ENCODE peak calls at places on chromosomes 5 and 9, in five cellular contexts. J, R, V, T and Q are unnamed samples.

GRCh38 chr5:142551242-142552067 is 134.4 kb downstream of the FGF1 start:
- DNase-seq in J (no peak), R (peak), V (no peak), T (no peak), Q (no peak)

GRCh38 chr9:92010705-92011536 is 60.9 kb upstream of the ROR2 start:
- DNase-seq in J (no peak), R (no peak), V (no peak), T (no peak), Q (no peak)

GRCh38 chr9:125763373-125763772 is 16.2 kb downstream of the PBX3 start:
- DNase-seq in J (no peak), R (no peak), V (no peak), T (no peak), Q (no peak)

GRCh38 chr5:134742134-134742533 is 3.8 kb downstream of the CAMLG start:
- DNase-seq in J (no peak), R (no peak), V (no peak), T (no peak), Q (no peak)

GRCh38 chr9:85269811-85270210 is 471.9 kb downstream of the AGTPBP1 start:
- DNase-seq in J (no peak), R (no peak), V (no peak), T (no peak), Q (no peak)

GRCh38 chr5:56588636-56589485 is 226.5 kb upstream of the MAP3K1 start:
- DNase-seq in J (peak), R (peak), V (peak), T (no peak), Q (peak)

GRCh38 chr9:19160085-19160484 is 32.8 kb upstream of the PLIN2 start:
- DNase-seq in J (no peak), R (no peak), V (no peak), T (no peak), Q (no peak)

GRCh38 chr9:98147582-98147981 is 28.6 kb upstream of the TRIM14 start:
- DNase-seq in J (no peak), R (no peak), V (no peak), T (no peak), Q (no peak)

GRCh38 chr5:90802695-90803317 is 244.2 kb downstream of the ADGRV1 start:
- DNase-seq in J (peak), R (no peak), V (no peak), T (peak), Q (peak)

DNA sequence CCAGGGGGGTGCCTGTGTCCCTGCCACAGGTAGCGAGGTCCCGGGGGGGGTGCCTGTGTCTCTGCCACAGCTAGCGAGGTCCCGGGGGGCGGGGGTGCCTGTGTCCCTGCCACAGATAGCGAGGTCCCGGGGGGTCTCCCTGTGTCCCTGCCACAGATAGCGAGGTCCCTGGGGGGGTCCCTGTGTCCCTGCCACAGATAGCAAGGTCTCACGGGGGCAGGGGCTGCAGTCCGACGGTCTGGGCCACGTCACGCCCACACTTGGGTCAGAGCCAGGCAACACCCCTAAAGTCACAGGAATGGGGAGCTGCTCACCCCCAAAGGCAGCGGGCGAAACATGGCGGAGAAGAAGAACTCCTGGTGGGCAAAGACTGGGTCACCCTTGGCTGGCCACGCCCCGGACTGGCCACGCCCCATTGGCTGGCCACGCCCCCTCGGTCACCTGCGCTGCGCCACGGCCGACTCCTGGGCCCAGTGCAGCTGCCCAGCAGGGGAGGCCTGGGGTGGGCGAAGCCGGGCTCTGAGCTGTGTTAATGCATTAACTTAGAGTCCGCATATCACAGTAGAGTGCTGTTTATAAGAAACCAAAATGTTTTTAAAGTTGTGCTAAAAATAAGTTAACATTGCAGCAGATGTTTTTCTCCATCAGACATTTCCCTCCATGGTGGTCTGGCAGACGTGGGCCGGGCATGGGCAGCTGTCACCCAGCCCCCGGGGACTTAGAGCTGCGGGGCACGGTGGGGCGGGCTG is 7.0 kb downstream of the NOXA1 start:
- DNase-seq in J (peak), R (peak), V (no peak), T (peak), Q (peak)
- H3K27ac ChIP-seq in J (no peak), R (no peak), V (no peak), T (peak), Q (no peak)

DNA sequence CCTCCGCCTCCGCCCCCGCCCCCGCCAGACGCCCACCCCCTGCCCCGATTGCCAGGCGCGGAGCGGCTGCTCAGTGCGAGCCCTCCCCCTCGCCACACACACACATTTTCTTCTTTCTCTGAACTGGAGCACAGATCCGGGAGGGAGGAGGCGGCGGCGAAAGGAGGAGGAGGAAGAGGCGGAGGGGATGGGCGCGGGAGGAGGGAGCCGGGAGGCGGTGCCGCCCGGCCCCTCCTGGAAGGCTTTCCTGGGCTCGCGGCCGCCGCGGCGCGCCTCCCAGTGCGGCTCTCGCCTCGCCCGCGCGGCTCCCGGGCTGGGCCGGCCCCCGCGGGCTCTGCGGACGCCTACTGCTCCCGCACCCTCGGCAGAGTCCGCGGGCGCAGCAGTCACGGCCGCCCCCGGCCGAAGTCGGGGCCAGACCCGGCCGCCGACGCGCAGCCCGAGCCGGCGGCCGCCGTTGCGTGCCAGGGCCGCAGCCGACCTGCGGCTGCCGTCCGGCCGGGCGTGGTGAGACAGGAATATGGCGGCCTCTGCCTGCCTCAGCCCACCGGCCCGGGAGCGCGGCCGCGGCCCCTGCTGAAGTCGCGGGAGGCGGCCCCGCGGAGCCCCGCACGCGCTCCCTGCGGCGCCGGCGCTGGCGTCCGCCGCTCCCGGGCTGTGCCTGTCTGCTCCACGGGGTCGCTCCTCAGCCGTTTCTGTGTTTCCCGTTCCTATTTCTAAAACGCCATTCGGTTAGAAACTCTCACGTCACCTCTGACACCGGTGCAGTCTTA is 401 bp upstream of the GNAQ start:
- DNase-seq in J (peak), R (peak), V (peak), T (peak), Q (peak)
- TF ChIP-seq EP300 in J (no peak), R (no peak), V (no peak), T (no peak), Q (no peak)

GRCh38 chr9:124593080-124594058 is 86.2 kb upstream of the NR5A1 start:
- DNase-seq in J (no peak), R (peak), V (no peak), T (peak), Q (no peak)
- H3K27ac ChIP-seq in J (no peak), R (peak), V (no peak), T (peak), Q (no peak)

DNA sequence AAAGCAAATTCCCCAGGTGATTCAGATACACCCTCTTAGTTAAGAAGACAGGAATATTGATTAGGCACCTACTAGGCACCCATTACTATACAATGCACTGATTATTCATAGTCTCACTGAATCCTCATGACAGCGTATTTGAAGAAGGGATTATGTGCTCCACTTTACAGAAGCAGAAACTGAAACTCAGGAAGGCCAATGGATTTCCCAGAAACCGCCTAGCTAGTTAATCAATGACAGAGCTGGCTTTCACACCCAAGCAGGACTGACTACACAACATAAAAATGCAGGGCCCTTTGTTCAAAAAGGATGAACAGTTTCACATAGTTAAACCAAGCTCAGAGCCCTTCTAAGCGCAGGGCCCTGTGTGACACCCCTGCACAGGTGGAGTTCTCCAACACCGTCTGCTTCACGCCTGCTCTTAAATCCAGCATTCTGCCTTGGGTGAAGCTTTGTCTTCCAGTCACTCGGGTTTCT is 117.3 kb downstream of the TTLL11 start:
- DNase-seq in J (peak), R (no peak), V (no peak), T (no peak), Q (peak)
- TF ChIP-seq EP300 in J (no peak), R (no peak), V (no peak), T (no peak), Q (no peak)

GRCh38 chr5:147561435-147561834 is 51.6 kb upstream of the DPYSL3 start:
- DNase-seq in J (no peak), R (no peak), V (no peak), T (no peak), Q (no peak)
- H3K27ac ChIP-seq in J (no peak), R (peak), V (no peak), T (no peak), Q (no peak)

GRCh38 chr9:87059740-87060139 is 112.4 kb upstream of the GAS1 start:
- DNase-seq in J (no peak), R (no peak), V (no peak), T (no peak), Q (no peak)

DNA sequence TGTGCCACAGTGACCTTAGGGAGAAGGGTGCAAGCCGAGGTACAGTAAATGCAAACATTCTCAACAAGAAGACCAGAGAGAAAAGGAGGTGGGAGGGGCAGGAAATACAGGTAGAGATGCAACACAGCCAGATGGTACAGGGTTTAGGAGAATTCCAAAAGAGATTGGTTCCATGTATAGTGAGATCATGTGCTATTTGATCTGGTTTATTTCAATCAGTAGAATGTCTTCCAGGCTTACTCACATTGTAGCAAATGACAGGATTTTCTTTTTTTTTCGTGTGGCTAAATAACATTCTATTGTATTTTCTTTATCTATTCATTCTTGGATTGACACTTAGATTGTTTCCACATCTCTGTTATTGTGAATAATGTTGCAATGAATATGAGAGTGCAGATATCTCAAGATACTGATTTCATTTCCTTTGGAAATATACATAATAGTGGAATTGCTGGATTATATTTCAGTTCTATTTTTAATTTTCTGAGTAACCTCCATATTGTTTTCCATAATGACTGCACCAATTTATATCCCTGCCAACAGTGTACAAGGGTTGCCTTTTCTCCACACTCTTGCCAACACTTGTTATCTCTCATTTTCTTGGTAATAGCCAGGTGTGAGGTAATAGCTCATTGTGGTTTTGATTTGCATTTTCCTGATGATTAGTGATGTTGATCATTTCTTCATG is 107.8 kb upstream of the GAS1 start:
- DNase-seq in J (no peak), R (no peak), V (no peak), T (no peak), Q (no peak)
- TF ChIP-seq EP300 in J (no peak), R (no peak), V (no peak), T (no peak), Q (no peak)